ENCODE peak calls at places on chromosome 5, in ten cellular contexts. I is bronchial epithelial cell, G is fibroblast of the aortic adventitia, B is astrocyte of the spinal cord, N is PC-9, Z is foreskin fibroblast, C is HepG2, K is endothelial cell of umbilical vein, J is NB4, V is heart right ventricle. T is an unnamed sample.

GRCh38 chr5:2710910-2711309 is 40.6 kb downstream of the IRX2 start:
- DNase-seq in I (peak), G (no peak), B (no peak), N (no peak), Z (no peak), C (no peak), K (no peak), J (peak), V (no peak), T (no peak)

GRCh38 chr5:125103459-125103858 is 357.0 kb upstream of the ZNF608 start:
- DNase-seq in I (no peak), G (no peak), B (no peak), N (no peak), Z (no peak), C (no peak), K (no peak), J (no peak), V (no peak), T (peak)

GRCh38 chr5:136729901-136730355 is 364.6 kb upstream of the TRPC7 start:
- DNase-seq in I (peak), G (peak), B (peak), N (peak), Z (peak), C (no peak), K (peak), J (no peak), V (no peak), T (no peak)

GRCh38 chr5:122484103-122484502 is 172.1 kb downstream of the SNCAIP start:
- DNase-seq in I (no peak), G (no peak), B (no peak), N (no peak), Z (no peak), C (no peak), K (no peak), J (no peak), V (no peak), T (no peak)

GRCh38 chr5:176803943-176804498 is 6.3 kb upstream of the UNC5A start:
- DNase-seq in I (peak), G (peak), B (peak), N (no peak), Z (no peak), C (no peak), K (peak), J (peak), V (no peak), T (no peak)

GRCh38 chr5:160083501-160083900 is 35.7 kb downstream of the PWWP2A start:
- DNase-seq in I (peak), G (no peak), B (no peak), N (no peak), Z (peak), C (no peak), K (no peak), J (no peak), V (no peak), T (no peak)

GRCh38 chr5:69378376-69378775 is 8.8 kb downstream of the RAD17 start:
- DNase-seq in I (no peak), G (no peak), B (no peak), N (no peak), Z (no peak), C (no peak), K (no peak), J (no peak), V (no peak), T (no peak)

GRCh38 chr5:167889276-167889675 is 402.2 kb upstream of the WWC1 start:
- DNase-seq in I (no peak), G (no peak), B (no peak), N (no peak), Z (no peak), C (no peak), K (no peak), J (no peak), V (no peak), T (no peak)

GRCh38 chr5:125226825-125227224 is 480.4 kb upstream of the ZNF608 start:
- DNase-seq in I (no peak), G (no peak), B (no peak), N (no peak), Z (no peak), C (no peak), K (no peak), J (no peak), V (no peak), T (no peak)

GRCh38 chr5:116097301-116097700 is 12.5 kb downstream of the COMMD10 start:
- DNase-seq in I (peak), G (peak), B (no peak), N (no peak), Z (no peak), C (no peak), K (no peak), J (no peak), V (no peak), T (no peak)

GRCh38 chr5:109105631-109106267 is 304.0 kb downstream of the PJA2 start:
- DNase-seq in I (peak), G (peak), B (peak), N (no peak), Z (peak), C (no peak), K (peak), J (no peak), V (no peak), T (peak)

GRCh38 chr5:126972062-126972895 is 58.1 kb downstream of the MARCHF3 start:
- DNase-seq in I (no peak), G (peak), B (no peak), N (no peak), Z (no peak), C (peak), K (peak), J (peak), V (no peak), T (no peak)

GRCh38 chr5:65925601-65926275 is 637 bp upstream of the ERBIN start:
- DNase-seq in I (peak), G (peak), B (peak), N (peak), Z (peak), C (peak), K (peak), J (peak), V (peak), T (no peak)

GRCh38 chr5:56607551-56607950 is 207.8 kb upstream of the MAP3K1 start:
- DNase-seq in I (peak), G (no peak), B (no peak), N (no peak), Z (peak), C (no peak), K (no peak), J (no peak), V (no peak), T (no peak)

GRCh38 chr5:61334224-61335196 is 2.5 kb downstream of the ZSWIM6 start:
- DNase-seq in I (peak), G (peak), B (peak), N (no peak), Z (no peak), C (no peak), K (peak), J (no peak), V (no peak), T (no peak)

GRCh38 chr5:170218730-170219129 is 14.1 kb upstream of the C5orf58 start:
- DNase-seq in I (no peak), G (no peak), B (no peak), N (no peak), Z (no peak), C (no peak), K (peak), J (no peak), V (no peak), T (no peak)

GRCh38 chr5:107674655-107675054 is 3.9 kb upstream of the EFNA5 start:
- DNase-seq in I (peak), G (no peak), B (no peak), N (peak), Z (no peak), C (no peak), K (no peak), J (no peak), V (no peak), T (no peak)

GRCh38 chr5:173890195-173890951 is 2.2 kb downstream of the CPEB4 start:
- DNase-seq in I (peak), G (peak), B (peak), N (no peak), Z (no peak), C (no peak), K (peak), J (no peak), V (peak), T (no peak)
- H3K4me3 ChIP-seq in I (peak), G (peak), B (peak), N (peak), Z (peak), C (peak), K (peak), J (peak), V (peak), T (peak)

DNA sequence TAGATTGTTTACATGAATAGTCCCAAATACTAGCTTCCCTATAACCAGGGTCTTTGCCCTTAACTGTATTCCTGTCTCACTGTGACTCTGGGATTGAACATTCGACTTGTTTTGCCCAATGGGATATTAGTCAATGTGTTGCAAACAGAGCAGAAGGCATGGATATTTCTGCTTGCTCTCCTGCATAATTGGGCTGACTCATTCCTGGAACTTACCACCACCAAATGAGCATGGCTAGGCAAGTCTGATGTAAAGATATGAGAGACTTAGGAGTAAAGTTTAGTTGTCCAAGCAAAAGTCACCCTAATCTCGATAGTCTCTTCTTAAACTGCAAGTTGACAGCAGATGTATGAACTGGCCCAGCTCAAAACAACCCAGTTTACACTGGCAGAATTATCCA is 273.5 kb upstream of the CCNG1 start:
- DNase-seq in I (peak), G (no peak), B (no peak), N (no peak), Z (no peak), C (no peak), K (no peak), J (no peak), V (no peak), T (no peak)
- H3K4me3 ChIP-seq in I (no peak), G (no peak), B (no peak), N (no peak), Z (no peak), C (no peak), K (no peak), J (no peak), V (no peak), T (no peak)

GRCh38 chr5:171776747-171777419 is 8.7 kb upstream of the SMIM23 start:
- DNase-seq in I (no peak), G (peak), B (peak), N (no peak), Z (no peak), C (no peak), K (peak), J (no peak), V (no peak), T (no peak)

GRCh38 chr5:171773106-171773505 is 12.5 kb upstream of the SMIM23 start:
- DNase-seq in I (no peak), G (no peak), B (no peak), N (no peak), Z (no peak), C (no peak), K (no peak), J (no peak), V (no peak), T (no peak)

GRCh38 chr5:171777420-171777759 is 8.2 kb upstream of the SMIM23 start:
- DNase-seq in I (no peak), G (no peak), B (no peak), N (no peak), Z (no peak), C (no peak), K (no peak), J (no peak), V (no peak), T (no peak)

GRCh38 chr5:171776176-171776575 is 9.4 kb upstream of the SMIM23 start:
- DNase-seq in I (no peak), G (no peak), B (no peak), N (no peak), Z (no peak), C (no peak), K (peak), J (no peak), V (no peak), T (no peak)

DNA sequence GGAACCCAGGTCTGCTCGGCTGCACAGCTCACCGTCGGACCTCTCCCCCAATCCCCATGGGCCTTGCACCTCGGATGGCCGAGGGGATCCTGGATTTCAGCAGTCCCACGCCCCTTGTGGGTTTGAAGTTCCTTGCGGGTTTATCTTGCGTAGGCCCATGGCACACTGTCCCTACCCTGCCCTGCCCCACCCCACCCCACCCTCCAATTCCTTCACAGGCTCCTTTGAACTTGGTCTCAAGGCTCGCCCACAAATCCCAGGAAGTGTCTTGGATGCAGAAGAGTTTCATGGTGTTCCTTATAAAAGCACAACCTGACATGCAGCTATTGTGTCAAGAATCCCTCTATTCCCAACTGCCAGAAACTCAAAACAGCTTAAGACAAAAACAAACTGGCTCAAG is 11.2 kb upstream of the SMIM23 start:
- DNase-seq in I (no peak), G (no peak), B (no peak), N (no peak), Z (no peak), C (no peak), K (no peak), J (peak), V (no peak), T (no peak)
- H3K4me3 ChIP-seq in I (no peak), G (no peak), B (no peak), N (no peak), Z (no peak), C (no peak), K (no peak), J (no peak), V (no peak), T (no peak)

DNA sequence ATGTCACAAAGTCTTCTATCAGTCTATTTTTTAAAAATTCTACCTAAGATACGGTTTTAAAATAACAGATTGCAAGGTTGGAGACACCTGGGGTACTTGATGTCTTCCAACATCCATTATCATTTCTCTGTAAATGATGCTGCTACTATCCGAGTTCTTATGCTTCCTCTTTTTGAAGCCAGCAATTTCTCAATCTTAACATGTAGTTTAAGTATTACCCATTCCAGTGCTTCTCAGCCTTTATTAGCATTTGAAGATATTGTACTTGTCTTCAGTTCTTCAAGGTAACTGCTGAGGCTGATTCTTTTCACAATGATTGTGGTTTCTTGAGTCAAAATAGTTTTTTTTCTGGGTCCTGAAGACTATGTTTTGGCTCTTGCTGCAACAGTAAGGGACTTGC is 96.4 kb upstream of the SELENOP start:
- DNase-seq in I (no peak), G (no peak), B (no peak), N (no peak), Z (no peak), C (no peak), K (no peak), J (peak), V (no peak), T (no peak)
- H3K4me3 ChIP-seq in I (peak), G (no peak), B (no peak), N (no peak), Z (peak), C (no peak), K (no peak), J (no peak), V (peak), T (no peak)